ENCODE peak calls at places on chromosomes 11 and 22, in ten cellular contexts. J, B, Q, F, D, N, S, Z, A and V are unnamed samples. For H3K4me1, the result is how much of the 10 kb centered on the place peaks cover.

GRCh38 chr11:90234977-90235376 is 12.1 kb upstream of the CHORDC1 start:
- DNase-seq in Q (no peak), N (no peak), S (no peak), D (no peak), Z (no peak), F (no peak), A (no peak), B (no peak), J (no peak), V (no peak)

GRCh38 chr22:29093030-29093429 is 20.2 kb downstream of the KREMEN1 start:
- DNase-seq in Q (no peak), B (no peak), S (no peak), D (no peak), Z (no peak), N (no peak), J (no peak), A (no peak), F (no peak), V (no peak)

GRCh38 chr11:30926130-30926529 is 340.0 kb upstream of the MPPED2 start:
- DNase-seq in F (no peak), B (no peak), D (no peak), Q (no peak), A (no peak), N (no peak), Z (no peak), J (no peak), S (no peak), V (no peak)

GRCh38 chr11:17469998-17470397 is 6.6 kb downstream of the ABCC8 start:
- DNase-seq in N (no peak), F (no peak), A (no peak), D (no peak), J (no peak), B (no peak), Z (no peak), Q (no peak), S (no peak), V (no peak)

GRCh38 chr11:2092956-2093412 is 46.2 kb downstream of the IGF2 start:
- DNase-seq in J (peak), Q (peak), Z (peak), S (no peak), A (no peak), B (peak), N (peak), D (peak), F (no peak), V (peak)

GRCh38 chr11:10627816-10628215 is 59.4 kb upstream of the LYVE1 start:
- DNase-seq in D (no peak), J (no peak), S (no peak), N (no peak), Z (no peak), Q (no peak), B (no peak), F (no peak), A (no peak), V (no peak)

GRCh38 chr22:37844904-37845334 is 785 bp upstream of the ANKRD54 start:
- DNase-seq in J (no peak), A (no peak), D (no peak), B (no peak), F (no peak), Q (no peak), Z (no peak), S (no peak), N (no peak), V (no peak)

GRCh38 chr22:24445481-24446290 is 18.3 kb downstream of the ADORA2A start:
- DNase-seq in F (no peak), A (no peak), D (no peak), Q (no peak), B (no peak), J (no peak), N (no peak), Z (no peak), S (peak), V (no peak)

GRCh38 chr11:100269511-100269910 is 417.6 kb upstream of the ARHGAP42 start:
- DNase-seq in F (no peak), J (no peak), Z (no peak), S (no peak), Q (no peak), N (no peak), A (no peak), D (no peak), B (no peak), V (no peak)

GRCh38 chr22:45551310-45552016 is 48.8 kb downstream of the FBLN1 start:
- DNase-seq in Z (no peak), F (no peak), Q (no peak), B (no peak), A (no peak), J (peak), S (no peak), N (no peak), D (peak), V (peak)

GRCh38 chr11:123011510-123011909 is 29.9 kb upstream of the BSX start:
- DNase-seq in A (no peak), N (no peak), S (no peak), J (no peak), F (no peak), D (no peak), Z (no peak), B (no peak), Q (no peak), V (no peak)

GRCh38 chr22:21754523-21755128 is 19.0 kb upstream of the YPEL1 start:
- DNase-seq in Z (no peak), N (no peak), B (no peak), Q (no peak), J (peak), S (no peak), F (no peak), A (peak), D (peak), V (peak)

GRCh38 chr11:38014405-38014804 is 1416.4 kb upstream of the RAG2 start:
- DNase-seq in A (no peak), Q (no peak), Z (no peak), S (no peak), B (no peak), N (no peak), J (no peak), D (peak), F (no peak), V (no peak)

GRCh38 chr22:49380095-49380827 is 447.4 kb downstream of the BRD1 start:
- DNase-seq in Q (no peak), B (no peak), Z (no peak), F (no peak), N (no peak), S (no peak), D (no peak), A (peak), J (no peak), V (peak)

GRCh38 chr11:4491878-4492606 is 9.6 kb downstream of the OR52K1 start:
- DNase-seq in J (no peak), D (no peak), B (no peak), Q (no peak), Z (no peak), A (no peak), S (no peak), N (no peak), F (no peak), V (no peak)

GRCh38 chr11:59899532-59899931 is 20.9 kb downstream of the OOSP3 start:
- DNase-seq in D (no peak), Z (no peak), N (no peak), J (no peak), B (no peak), A (no peak), F (no peak), Q (no peak), S (no peak), V (no peak)

GRCh38 chr22:31933816-31934482 is 10.4 kb upstream of the YWHAH start:
- DNase-seq in N (no peak), D (no peak), S (no peak), J (no peak), Z (no peak), B (no peak), Q (no peak), A (no peak), F (no peak), V (peak)

GRCh38 chr22:47582067-47582466 is 819.6 kb downstream of the TBC1D22A start:
- DNase-seq in D (no peak), Z (no peak), F (no peak), J (no peak), B (no peak), S (no peak), A (no peak), Q (no peak), N (no peak), V (no peak)

GRCh38 chr11:66363805-66364535 is 7.6 kb downstream of the SLC29A2 start:
- DNase-seq in F (no peak), Z (peak), B (no peak), J (peak), N (no peak), S (peak), A (peak), D (no peak), Q (peak), V (no peak)

GRCh38 chr11:48354677-48355076 is 11.6 kb downstream of the OR4C5 start:
- DNase-seq in S (no peak), J (no peak), Z (no peak), Q (no peak), B (no peak), D (no peak), N (no peak), A (no peak), F (no peak), V (no peak)

GRCh38 chr11:2523821-2524391 is 79.1 kb downstream of the KCNQ1 start:
- DNase-seq in Q (peak), N (peak), D (no peak), Z (no peak), B (peak), S (peak), J (peak), A (no peak), F (no peak), V (peak)

GRCh38 chr11:111229604-111230003 is 15.9 kb upstream of the POU2AF2 start:
- DNase-seq in D (peak), S (no peak), J (no peak), F (no peak), A (peak), N (no peak), Z (peak), Q (no peak), B (no peak), V (no peak)

GRCh38 chr11:31788066-31788465 is 23.1 kb downstream of the PAX6 start:
- DNase-seq in S (peak), B (no peak), Z (no peak), D (no peak), N (no peak), J (no peak), Q (no peak), A (no peak), F (no peak), V (no peak)

GRCh38 chr11:125621995-125622394 is 3.0 kb upstream of the CHEK1 start:
- DNase-seq in F (no peak), A (no peak), D (peak), Q (no peak), J (no peak), Z (no peak), S (no peak), N (no peak), B (no peak), V (no peak)

GRCh38 chr11:103448966-103449365 is 339.7 kb downstream of the DYNC2H1 start:
- DNase-seq in Q (no peak), N (no peak), J (no peak), S (no peak), D (no peak), B (no peak), A (no peak), Z (no peak), F (no peak), V (no peak)

GRCh38 chr22:20247010-20247505 is 21.1 kb downstream of the RTN4R start:
- DNase-seq in S (no peak), A (peak), F (peak), B (no peak), Q (no peak), J (no peak), D (peak), Z (no peak), N (peak), V (no peak)

GRCh38 chr11:116311141-116311540 is 461.6 kb downstream of the BUD13 start:
- DNase-seq in Q (no peak), Z (no peak), D (no peak), N (no peak), A (no peak), B (no peak), J (no peak), S (no peak), F (no peak), V (no peak)

GRCh38 chr11:12986194-12986898 is 22.8 kb upstream of the RASSF10 start:
- DNase-seq in Q (no peak), F (no peak), D (no peak), N (no peak), J (no peak), A (no peak), S (no peak), B (no peak), Z (no peak), V (no peak)

GRCh38 chr11:101003468-101003867 is 126.1 kb downstream of the PGR start:
- DNase-seq in F (no peak), Z (no peak), J (no peak), B (no peak), A (peak), N (no peak), S (no peak), D (no peak), Q (no peak), V (no peak)

GRCh38 chr11:95082576-95083001 is 7.1 kb upstream of the ENDOD1 start:
- DNase-seq in D (no peak), B (no peak), Q (no peak), A (no peak), S (no peak), Z (no peak), N (no peak), J (no peak), F (no peak), V (no peak)

GRCh38 chr11:95087171-95087570 is 2.5 kb upstream of the ENDOD1 start:
- DNase-seq in J (no peak), S (no peak), Z (no peak), A (no peak), Q (no peak), B (no peak), N (no peak), D (no peak), F (no peak), V (no peak)

GRCh38 chr11:95086116-95086515 is 3.5 kb upstream of the ENDOD1 start:
- DNase-seq in Z (no peak), D (no peak), B (no peak), N (no peak), F (no peak), A (no peak), J (no peak), Q (no peak), S (no peak), V (no peak)

GRCh38 chr11:95085117-95085825 is 4.4 kb upstream of the ENDOD1 start:
- DNase-seq in A (no peak), Q (no peak), J (no peak), F (no peak), N (no peak), D (no peak), S (no peak), B (no peak), Z (no peak), V (no peak)

GRCh38 chr11:95084509-95084908 is 5.1 kb upstream of the ENDOD1 start:
- DNase-seq in D (peak), J (no peak), Q (no peak), N (no peak), F (no peak), Z (no peak), A (no peak), B (no peak), S (no peak), V (no peak)
- H3K4me1 ChIP-seq in D (under half), J (under half), Q (under half), N (under half), F (under half), Z (under half), A (under half), B (under half), S (under half), V (under half)

GRCh38 chr22:50400931-50401330 is 57.8 kb downstream of the PPP6R2 start:
- DNase-seq in Q (no peak), D (no peak), A (no peak), F (no peak), B (no peak), S (no peak), N (no peak), J (no peak), Z (no peak), V (no peak)
- H3K4me1 ChIP-seq in Q (under half), D (under half), A (under half), F (under half), B (under half), S (under half), N (under half), J (under half), Z (under half), V (under half)

GRCh38 chr11:128379587-128380279 is 207.6 kb downstream of the ETS1 start:
- DNase-seq in Z (peak), B (no peak), A (no peak), F (peak), Q (peak), S (no peak), N (no peak), D (peak), J (no peak), V (no peak)
- H3K4me1 ChIP-seq in Z (under half), B (under half), A (under half), F (under half), Q (under half), S (under half), N (under half), D (under half), J (under half), V (under half)

GRCh38 chr22:19048531-19048930 is 73.7 kb downstream of the DGCR2 start:
- DNase-seq in F (no peak), N (no peak), Z (no peak), B (no peak), A (no peak), J (no peak), D (no peak), S (no peak), Q (no peak), V (peak)

GRCh38 chr22:19045094-19045493 is 77.1 kb downstream of the DGCR2 start:
- DNase-seq in Z (no peak), B (no peak), J (no peak), N (no peak), Q (no peak), S (no peak), A (no peak), D (no peak), F (no peak), V (no peak)

GRCh38 chr22:19046287-19046686 is 75.9 kb downstream of the DGCR2 start:
- DNase-seq in B (no peak), A (no peak), S (no peak), Z (no peak), J (no peak), D (no peak), Q (no peak), N (no peak), F (no peak), V (no peak)

GRCh38 chr22:19047993-19048392 is 74.2 kb downstream of the DGCR2 start:
- DNase-seq in S (no peak), A (no peak), Q (no peak), B (no peak), D (no peak), J (no peak), Z (no peak), N (no peak), F (no peak), V (peak)

DNA sequence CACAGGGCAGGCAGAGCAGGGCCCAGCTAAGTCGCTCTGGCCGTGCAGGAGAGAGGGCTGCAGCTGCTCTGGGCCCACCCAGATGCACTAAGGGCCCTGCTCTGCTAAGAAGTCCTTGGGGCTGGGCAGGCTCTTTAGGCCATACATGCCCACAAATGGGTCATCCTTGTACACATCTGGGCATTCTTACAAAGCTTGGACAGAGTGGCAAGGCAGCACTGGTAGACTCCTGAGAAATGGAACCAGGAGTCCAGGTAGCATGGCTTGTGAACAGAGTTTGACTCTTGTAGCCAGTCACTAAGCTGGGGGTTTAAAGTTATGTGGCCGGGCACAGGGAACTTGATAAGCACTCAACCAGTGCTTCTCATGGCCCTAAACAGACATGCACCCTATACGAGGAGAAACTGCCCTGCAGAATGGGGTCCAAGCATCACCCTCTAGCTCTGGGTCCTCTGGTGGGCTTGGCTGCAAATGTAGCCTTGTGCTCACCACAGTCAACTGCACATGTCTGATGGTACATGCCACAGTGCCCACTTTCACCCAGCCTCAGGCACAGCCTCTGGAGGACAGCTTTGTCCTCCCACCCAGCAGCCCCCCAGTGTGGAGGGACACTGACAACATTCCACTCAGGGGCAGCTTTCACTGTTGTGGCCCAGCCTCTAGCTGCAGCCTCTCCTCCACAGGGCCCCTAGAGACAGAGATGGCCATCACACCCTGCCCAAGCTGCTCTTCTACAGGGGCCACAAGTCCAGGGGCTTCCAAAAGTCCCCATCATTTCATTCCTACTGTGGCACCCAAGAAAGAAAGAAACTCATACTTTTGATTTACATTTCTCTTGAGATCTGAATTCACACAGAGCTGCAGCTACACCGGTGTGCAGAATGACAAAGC is 75.2 kb downstream of the DGCR2 start:
- DNase-seq in S (no peak), N (no peak), A (no peak), F (no peak), J (no peak), Q (no peak), D (no peak), B (no peak), Z (no peak), V (peak)
- H3K4me1 ChIP-seq in S (under half), N (under half), A (under half), F (under half), J (under half), Q (under half), D (under half), B (under half), Z (under half), V (under half)

GRCh38 chr11:114082767-114083181 is 23.3 kb downstream of the ZBTB16 start:
- DNase-seq in S (no peak), N (peak), F (peak), D (no peak), Z (no peak), J (peak), Q (no peak), B (no peak), A (no peak), V (no peak)

GRCh38 chr11:114083256-114084252 is 24.0 kb downstream of the ZBTB16 start:
- DNase-seq in Z (no peak), J (peak), A (no peak), N (no peak), F (no peak), D (no peak), S (no peak), B (no peak), Q (no peak), V (no peak)

GRCh38 chr11:114080769-114081168 is 21.3 kb downstream of the ZBTB16 start:
- DNase-seq in Z (no peak), S (no peak), N (no peak), Q (no peak), F (no peak), J (no peak), B (no peak), A (no peak), D (no peak), V (no peak)

GRCh38 chr11:114081641-114082414 is 22.3 kb downstream of the ZBTB16 start:
- DNase-seq in Q (no peak), F (no peak), S (no peak), Z (no peak), D (peak), A (no peak), J (peak), N (no peak), B (no peak), V (no peak)

GRCh38 chr11:114082415-114082748 is 22.9 kb downstream of the ZBTB16 start:
- DNase-seq in D (no peak), Z (no peak), S (no peak), B (no peak), N (no peak), A (no peak), F (no peak), Q (no peak), J (peak), V (no peak)
- H3K4me1 ChIP-seq in D (under half), Z (half or more), S (half or more), B (half or more), N (half or more), A (under half), F (under half), Q (under half), J (half or more), V (under half)

GRCh38 chr11:96741068-96741467 is 351.3 kb downstream of the JRKL start:
- DNase-seq in Q (no peak), S (no peak), N (no peak), B (no peak), F (no peak), J (no peak), A (no peak), Z (no peak), D (peak), V (no peak)

GRCh38 chr11:96748639-96749370 is 359.0 kb downstream of the JRKL start:
- DNase-seq in Z (no peak), J (no peak), F (no peak), Q (no peak), N (no peak), B (no peak), A (no peak), S (no peak), D (peak), V (no peak)

DNA sequence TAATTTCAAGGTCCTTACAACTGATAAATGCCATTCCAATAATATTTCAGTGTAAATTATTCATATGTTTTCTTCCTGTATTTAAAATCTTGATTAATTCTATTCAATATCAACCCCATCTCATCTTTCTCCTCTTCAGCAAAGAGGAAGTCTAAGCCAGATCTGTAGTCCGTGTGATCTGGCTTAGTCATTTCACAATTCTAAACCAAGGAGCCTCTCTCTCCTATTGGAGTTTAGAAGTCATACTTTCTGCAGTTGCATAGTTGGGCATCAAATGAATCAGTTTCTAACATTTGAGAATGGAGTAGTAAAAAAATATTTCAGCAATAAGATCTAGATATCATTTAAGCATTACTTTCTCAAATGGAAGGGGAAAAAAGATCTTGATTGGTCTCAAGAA is 354.9 kb downstream of the JRKL start:
- DNase-seq in N (no peak), F (no peak), A (no peak), J (no peak), Q (no peak), D (no peak), B (no peak), Z (no peak), S (no peak), V (no peak)
- H3K4me1 ChIP-seq in N (under half), F (under half), A (under half), J (under half), Q (under half), D (under half), B (under half), Z (under half), S (under half), V (under half)